ENCODE peak calls at places on chromosomes 5 and 9, in seven cellular contexts. W, R, P, D, M, Y and B are unnamed samples.

GRCh38 chr5:10595678-10596309 is 31.9 kb downstream of the ANKRD33B start:
- DNase-seq in W (peak), R (no peak), P (no peak), D (no peak), M (peak), Y (no peak), B (no peak)

GRCh38 chr5:151751091-151751490 is 7.3 kb downstream of the ATOX1 start:
- DNase-seq in W (peak), R (no peak), P (no peak), D (no peak), M (no peak), Y (no peak), B (no peak)

GRCh38 chr9:70120834-70121510 is 77.3 kb downstream of the MAMDC2 start:
- DNase-seq in W (peak), R (peak), P (no peak), D (no peak), M (peak), Y (no peak), B (no peak)

GRCh38 chr9:123378028-123378427 is 22.0 kb downstream of the CRB2 start:
- DNase-seq in W (no peak), R (no peak), P (no peak), D (no peak), M (no peak), Y (no peak), B (no peak)

GRCh38 chr5:79924936-79925893 is 65.8 kb downstream of the MTX3 start:
- DNase-seq in W (peak), R (peak), P (no peak), D (no peak), M (no peak), Y (peak), B (no peak)

GRCh38 chr5:125722550-125722949 is 700.7 kb upstream of the GRAMD2B start:
- DNase-seq in W (no peak), R (no peak), P (no peak), D (no peak), M (no peak), Y (no peak), B (no peak)

GRCh38 chr9:124455820-124456219 is 5.6 kb downstream of the ADGRD2 start:
- DNase-seq in W (no peak), R (no peak), P (no peak), D (no peak), M (no peak), Y (no peak), B (no peak)

GRCh38 chr5:126808619-126809018 is 31.7 kb downstream of the LMNB1 start:
- DNase-seq in W (peak), R (peak), P (no peak), D (no peak), M (peak), Y (no peak), B (no peak)

GRCh38 chr9:92807031-92807756 is 42.6 kb upstream of the BICD2 start:
- DNase-seq in W (no peak), R (peak), P (no peak), D (no peak), M (no peak), Y (no peak), B (no peak)

GRCh38 chr9:131410051-131410491 is 16.2 kb downstream of the PRRC2B start:
- DNase-seq in W (no peak), R (no peak), P (no peak), D (no peak), M (no peak), Y (no peak), B (no peak)

GRCh38 chr5:172593721-172594120 is 47.3 kb upstream of the NEURL1B start:
- DNase-seq in W (no peak), R (no peak), P (no peak), D (no peak), M (no peak), Y (no peak), B (no peak)

GRCh38 chr5:63958654-63959053 is 3.6 kb downstream of the HTR1A start:
- DNase-seq in W (no peak), R (peak), P (no peak), D (no peak), M (no peak), Y (no peak), B (no peak)

GRCh38 chr5:1316588-1316902 is 21.7 kb upstream of the TERT start:
- DNase-seq in W (no peak), R (no peak), P (no peak), D (no peak), M (no peak), Y (no peak), B (no peak)

GRCh38 chr9:2859776-2860379 is 16.0 kb upstream of the PUM3 start:
- DNase-seq in W (peak), R (peak), P (peak), D (peak), M (peak), Y (peak), B (peak)

GRCh38 chr5:73702951-73703350 is 77.0 kb downstream of the ARHGEF28 start:
- DNase-seq in W (no peak), R (no peak), P (no peak), D (no peak), M (no peak), Y (no peak), B (no peak)

GRCh38 chr9:121604654-121605053 is 46.8 kb upstream of the DAB2IP start:
- DNase-seq in W (no peak), R (no peak), P (no peak), D (no peak), M (no peak), Y (no peak), B (no peak)

GRCh38 chr5:103258957-103259704 is 568 bp downstream of the MACIR start:
- DNase-seq in W (no peak), R (peak), P (peak), D (peak), M (peak), Y (peak), B (peak)

GRCh38 chr5:159362190-159362589 is 31.9 kb upstream of the IL12B start:
- DNase-seq in W (no peak), R (no peak), P (no peak), D (no peak), M (no peak), Y (no peak), B (no peak)

GRCh38 chr5:107474724-107475489 is 195.8 kb downstream of the EFNA5 start:
- DNase-seq in W (no peak), R (no peak), P (no peak), D (no peak), M (no peak), Y (no peak), B (no peak)

GRCh38 chr9:37464426-37465248 is 613 bp downstream of the ZBTB5 start:
- DNase-seq in W (peak), R (no peak), P (no peak), D (no peak), M (peak), Y (peak), B (no peak)

GRCh38 chr9:110875275-110875674 is 163.0 kb downstream of the LPAR1 start:
- DNase-seq in W (no peak), R (peak), P (no peak), D (no peak), M (no peak), Y (no peak), B (no peak)

GRCh38 chr9:104256710-104257091 is 162.6 kb downstream of the SMC2 start:
- DNase-seq in W (no peak), R (no peak), P (no peak), D (no peak), M (no peak), Y (no peak), B (no peak)

GRCh38 chr9:36834736-36835135 is 199.3 kb downstream of the PAX5 start:
- DNase-seq in W (no peak), R (no peak), P (peak), D (no peak), M (no peak), Y (no peak), B (no peak)

GRCh38 chr5:71938886-71939285 is 168.4 kb upstream of the MAP1B start:
- DNase-seq in W (no peak), R (no peak), P (no peak), D (no peak), M (peak), Y (no peak), B (no peak)

DNA sequence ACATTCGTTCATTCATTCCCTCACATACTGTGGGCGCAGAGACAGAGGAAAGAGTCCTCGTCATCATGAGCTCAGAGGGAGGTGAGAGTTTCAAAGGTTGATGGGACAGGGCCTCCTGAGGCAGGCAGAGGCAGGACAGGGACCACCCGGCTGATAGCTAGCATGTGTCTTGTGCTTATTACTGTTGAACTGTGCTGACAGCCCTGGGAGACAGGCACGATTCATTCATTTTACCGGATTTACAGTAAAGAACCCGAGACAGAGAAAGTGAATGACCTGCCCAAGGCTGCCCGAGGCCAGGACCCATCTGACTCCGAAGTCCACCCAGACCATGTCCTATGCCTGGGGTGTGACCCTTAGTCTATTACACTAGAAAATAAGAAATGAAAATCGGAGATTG is 4.9 kb upstream of the FAM163B start:
- DNase-seq in W (no peak), R (no peak), P (peak), D (no peak), M (no peak), Y (no peak), B (no peak)
- TF ChIP-seq CTCF in W (no peak), R (no peak), P (no peak), D (no peak), M (no peak), Y (no peak), B (no peak)

GRCh38 chr9:107484117-107484723 is 5.3 kb downstream of the KLF4 start:
- DNase-seq in W (peak), R (peak), P (no peak), D (no peak), M (peak), Y (no peak), B (peak)

GRCh38 chr9:107480386-107480789 is 9.2 kb downstream of the KLF4 start:
- DNase-seq in W (peak), R (no peak), P (no peak), D (no peak), M (peak), Y (no peak), B (no peak)

GRCh38 chr9:107478805-107479204 is 10.8 kb downstream of the KLF4 start:
- DNase-seq in W (no peak), R (no peak), P (no peak), D (no peak), M (no peak), Y (no peak), B (no peak)

GRCh38 chr9:107483666-107484065 is 5.9 kb downstream of the KLF4 start:
- DNase-seq in W (no peak), R (no peak), P (no peak), D (no peak), M (no peak), Y (no peak), B (no peak)

GRCh38 chr9:107481035-107481434 is 8.5 kb downstream of the KLF4 start:
- DNase-seq in W (no peak), R (no peak), P (no peak), D (no peak), M (no peak), Y (no peak), B (no peak)
- TF ChIP-seq CTCF in W (peak), R (peak), P (no peak), D (no peak), M (peak), Y (no peak), B (peak)

GRCh38 chr5:110716247-110717245 is 9.9 kb downstream of the TMEM232 start:
- DNase-seq in W (no peak), R (no peak), P (no peak), D (no peak), M (no peak), Y (no peak), B (no peak)
- TF ChIP-seq CTCF in W (peak), R (peak), P (no peak), D (no peak), M (no peak), Y (no peak), B (no peak)

GRCh38 chr5:91641730-91642350 is 258.7 kb upstream of the ARRDC3 start:
- DNase-seq in W (peak), R (peak), P (no peak), D (no peak), M (peak), Y (no peak), B (no peak)
- TF ChIP-seq CTCF in W (peak), R (peak), P (peak), D (peak), M (peak), Y (peak), B (peak)

DNA sequence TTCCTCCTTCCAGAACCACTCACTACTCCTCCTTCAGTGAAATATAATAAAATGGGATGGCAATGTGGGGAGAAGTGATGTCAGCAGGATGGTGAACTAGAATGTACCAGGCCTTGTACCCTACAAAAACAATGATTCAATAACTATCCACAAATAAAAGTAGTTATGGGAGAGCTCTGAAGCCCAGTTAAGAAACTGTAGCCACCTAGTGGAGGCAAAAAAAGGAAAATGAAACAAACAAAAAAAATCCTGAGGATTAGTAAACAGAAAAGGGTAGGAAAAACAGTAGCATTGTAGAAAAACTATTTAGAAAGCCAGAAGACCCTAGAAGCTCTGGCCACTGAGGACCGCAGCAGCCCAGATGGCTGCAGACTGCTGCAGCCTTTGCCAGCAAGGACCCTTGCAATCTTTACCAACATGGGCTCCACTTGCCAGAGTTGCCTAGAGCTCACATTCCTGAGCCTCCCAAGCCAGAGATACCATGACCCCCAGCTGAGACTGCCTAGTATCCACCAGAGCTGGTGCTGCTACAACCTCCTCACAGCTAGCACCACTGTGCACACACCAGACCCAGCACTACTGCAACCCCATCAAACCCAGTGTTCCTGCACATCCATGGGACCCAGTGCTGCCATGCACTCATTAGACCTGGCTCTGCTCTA is 259.7 kb upstream of the MSX2 start:
- DNase-seq in W (no peak), R (no peak), P (no peak), D (no peak), M (no peak), Y (no peak), B (no peak)
- TF ChIP-seq CTCF in W (peak), R (peak), P (no peak), D (no peak), M (peak), Y (no peak), B (peak)

DNA sequence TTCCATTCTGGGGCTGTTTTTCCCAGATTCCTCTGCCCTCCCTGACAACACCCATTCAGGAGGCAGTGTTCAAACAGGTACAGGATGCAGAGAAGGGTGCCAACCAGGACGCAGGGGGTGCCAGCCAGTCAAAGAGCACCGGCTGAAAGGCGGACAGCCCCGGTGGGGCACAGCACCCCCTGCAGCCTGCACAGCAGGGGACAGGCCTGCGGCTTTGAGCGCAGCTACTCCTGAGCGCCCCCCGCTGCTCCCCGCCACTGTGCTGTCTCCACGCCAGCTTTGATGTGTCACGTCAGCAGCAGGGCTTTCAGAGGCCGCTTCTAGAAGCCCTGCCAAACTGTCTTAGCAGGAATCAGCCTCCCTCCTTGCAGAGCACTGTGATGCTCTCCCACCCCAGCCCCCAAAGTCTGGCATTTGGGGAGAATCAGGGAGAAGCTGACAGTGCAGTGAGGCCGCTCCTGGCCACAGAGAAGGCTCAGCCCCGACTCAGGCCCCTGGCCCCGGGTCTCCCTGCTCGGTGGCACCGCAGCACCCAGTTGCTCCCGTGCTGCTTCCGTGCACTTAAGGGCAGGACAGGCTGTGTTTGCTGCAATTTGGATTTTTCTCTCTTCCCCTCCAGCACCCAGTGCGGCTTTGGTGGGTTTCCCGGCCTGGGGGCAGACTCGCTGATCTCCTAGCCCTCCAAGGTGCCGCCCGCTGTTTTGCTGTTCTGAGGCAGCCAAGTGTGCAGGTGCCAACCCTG is 20.3 kb downstream of the AK8 start:
- DNase-seq in W (no peak), R (peak), P (no peak), D (peak), M (peak), Y (no peak), B (no peak)
- TF ChIP-seq CTCF in W (peak), R (peak), P (no peak), D (no peak), M (peak), Y (no peak), B (peak)

GRCh38 chr9:89592201-89592815 is 12.5 kb upstream of the GADD45G start:
- DNase-seq in W (no peak), R (no peak), P (no peak), D (no peak), M (no peak), Y (no peak), B (no peak)

GRCh38 chr9:89594811-89595550 is 9.8 kb upstream of the GADD45G start:
- DNase-seq in W (no peak), R (no peak), P (no peak), D (no peak), M (no peak), Y (no peak), B (no peak)

GRCh38 chr9:89595646-89596045 is 9.2 kb upstream of the GADD45G start:
- DNase-seq in W (no peak), R (no peak), P (no peak), D (no peak), M (no peak), Y (no peak), B (no peak)

GRCh38 chr9:89592963-89593775 is 11.6 kb upstream of the GADD45G start:
- DNase-seq in W (peak), R (peak), P (no peak), D (peak), M (peak), Y (no peak), B (peak)

GRCh38 chr9:89593776-89594427 is 10.9 kb upstream of the GADD45G start:
- DNase-seq in W (peak), R (peak), P (no peak), D (peak), M (peak), Y (peak), B (peak)
- TF ChIP-seq CTCF in W (peak), R (peak), P (peak), D (peak), M (peak), Y (peak), B (peak)

DNA sequence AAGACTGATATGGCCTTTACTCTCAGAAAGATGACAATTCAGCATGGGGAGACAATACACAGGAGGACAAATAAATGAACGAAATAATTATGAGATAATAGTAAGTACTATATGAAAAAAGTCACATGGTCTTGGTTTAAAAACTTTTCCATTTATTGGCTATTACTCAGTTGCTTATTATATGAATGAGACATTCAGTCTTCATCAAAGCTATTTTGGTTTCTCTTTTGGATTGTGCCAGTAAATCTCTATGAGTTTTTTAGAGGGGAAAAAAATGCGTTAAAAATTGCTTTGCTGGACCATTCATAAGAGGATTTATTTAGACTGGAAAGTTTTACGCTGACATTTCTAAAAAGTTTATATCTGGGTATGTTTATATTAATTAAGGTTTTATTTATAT is 137.7 kb downstream of the AOPEP start:
- DNase-seq in W (no peak), R (no peak), P (no peak), D (no peak), M (no peak), Y (no peak), B (no peak)
- TF ChIP-seq CTCF in W (no peak), R (no peak), P (no peak), D (no peak), M (no peak), Y (no peak), B (no peak)

DNA sequence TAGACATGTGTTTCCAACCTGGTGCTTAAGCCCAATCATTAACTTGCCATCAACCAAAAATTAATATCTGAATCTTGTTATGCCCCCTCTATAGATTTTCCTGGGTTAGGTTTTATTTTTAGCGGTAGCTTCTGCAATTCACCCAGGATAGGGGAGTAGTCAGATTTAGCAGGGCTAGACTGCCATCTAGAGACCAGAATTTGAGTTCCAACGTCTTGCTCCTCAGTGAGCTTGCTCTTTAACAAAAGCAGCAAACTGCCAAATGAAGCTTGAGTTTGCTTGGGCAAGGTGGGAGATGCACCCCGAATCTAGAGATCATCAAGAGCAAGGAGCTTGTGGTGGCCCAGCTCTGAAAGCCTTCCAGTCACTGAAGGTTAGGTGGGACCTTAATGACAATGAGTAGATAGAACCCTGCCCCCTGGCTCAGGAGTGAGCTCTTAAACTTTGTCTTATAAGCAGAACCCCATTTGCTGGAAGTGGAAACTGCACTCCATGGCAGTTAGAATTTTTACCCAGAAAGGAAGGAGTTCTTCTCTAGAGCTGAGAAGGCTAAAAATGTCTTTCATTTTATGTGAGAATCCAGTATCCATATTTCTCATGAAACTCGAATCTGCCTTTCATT is 456.1 kb downstream of the RASEF start:
- DNase-seq in W (peak), R (peak), P (no peak), D (peak), M (peak), Y (no peak), B (peak)
- TF ChIP-seq CTCF in W (peak), R (peak), P (peak), D (peak), M (peak), Y (no peak), B (peak)

GRCh38 chr9:102428305-102428704 is 566.8 kb upstream of the CYLC2 start:
- DNase-seq in W (no peak), R (no peak), P (no peak), D (no peak), M (no peak), Y (no peak), B (no peak)
- TF ChIP-seq CTCF in W (no peak), R (no peak), P (peak), D (no peak), M (peak), Y (no peak), B (no peak)